ENCODE peak calls at places on chromosomes 4 and X, in seven cellular contexts. P is transverse colon; N is D341Med; B is pancreas; C is naive thymus-derived CD8-positive, alpha-beta T cell; G is activated CD4-positive, alpha-beta T cell treated with anti-CD3 and anti-CD28 coated beads, Interleukin-2, amount 50 U/mL, for 4 hours; W is activated CD8-positive, alpha-beta memory T cell treated with anti-CD3 and anti-CD28 coated beads for 48 hours. F is an unnamed sample.

GRCh38 chr4:6619116-6619465 is 21.4 kb upstream of the MRFAP1 start:
- DNase-seq in P (no peak), N (no peak), B (no peak), C (no peak), G (no peak), W (no peak), F (no peak)

GRCh38 chr4:17515724-17516407 is 901 bp downstream of the CLRN2 start:
- DNase-seq in P (no peak), N (no peak), B (no peak), C (no peak), G (no peak), W (no peak), F (no peak)

GRCh38 chr4:99648321-99648720 is 9.3 kb downstream of the C4orf54 start:
- DNase-seq in P (no peak), N (peak), B (no peak), C (no peak), G (no peak), W (no peak), F (no peak)

GRCh38 chr4:3464349-3464905 is 1.3 kb downstream of the DOK7 start:
- DNase-seq in P (no peak), N (no peak), B (no peak), C (no peak), G (no peak), W (no peak), F (no peak)

GRCh38 chr4:40409835-40410234 is 74.7 kb downstream of the CHRNA9 start:
- DNase-seq in P (no peak), N (no peak), B (no peak), C (no peak), G (no peak), W (no peak), F (no peak)

GRCh38 chrX:130173190-130173895 is 1.6 kb downstream of the RAB33A start:
- DNase-seq in P (peak), N (no peak), B (no peak), C (no peak), G (no peak), W (no peak), F (no peak)

GRCh38 chr4:150302553-150302952 is 224.3 kb downstream of the DCLK2 start:
- DNase-seq in P (no peak), N (no peak), B (no peak), C (no peak), G (peak), W (no peak), F (peak)

GRCh38 chrX:21926527-21927278 is 13.8 kb upstream of the SMS start:
- DNase-seq in P (no peak), N (no peak), B (no peak), C (no peak), G (no peak), W (no peak), F (peak)

GRCh38 chrX:49067285-49068120 is 6.3 kb downstream of the PRAF2 start:
- DNase-seq in P (no peak), N (no peak), B (no peak), C (no peak), G (no peak), W (no peak), F (no peak)

GRCh38 chrX:102651242-102651967 is at the start of gene GPRASP1:
- DNase-seq in P (peak), N (no peak), B (peak), C (peak), G (peak), W (no peak), F (no peak)

GRCh38 chr4:111475001-111475400 is 670.3 kb upstream of the FAM241A start:
- DNase-seq in P (peak), N (peak), B (no peak), C (no peak), G (no peak), W (no peak), F (peak)

GRCh38 chr4:42501624-42502401 is 104.5 kb downstream of the SHISA3 start:
- DNase-seq in P (no peak), N (peak), B (no peak), C (no peak), G (no peak), W (no peak), F (peak)

GRCh38 chr4:60948008-60948407 is 252.1 kb upstream of the ADGRL3 start:
- DNase-seq in P (no peak), N (no peak), B (no peak), C (no peak), G (no peak), W (no peak), F (no peak)